ENCODE peak calls at places on chromosomes 16 and 17, in four cellular contexts. F, V, P and J are unnamed samples.

GRCh38 chr17:58337600-58338453 is 9.2 kb upstream of the TSPOAP1 start:
- DNase-seq in F (peak), V (peak), P (peak), J (peak)

GRCh38 chr16:89958068-89958467 is 9.5 kb downstream of the DEF8 start:
- DNase-seq in F (no peak), V (no peak), P (no peak), J (no peak)

GRCh38 chr17:48551206-48551597 is 6.3 kb upstream of the HOXB2 start:
- DNase-seq in F (no peak), V (no peak), P (no peak), J (no peak)

GRCh38 chr17:73414171-73414955 is 102.6 kb upstream of the CDC42EP4 start:
- DNase-seq in F (no peak), V (no peak), P (no peak), J (no peak)

GRCh38 chr16:22162658-22163009 is 328 bp downstream of the SDR42E2 start:
- DNase-seq in F (no peak), V (no peak), P (no peak), J (no peak)

GRCh38 chr16:84386044-84386443 is 17.7 kb downstream of the ATP2C2 start:
- DNase-seq in F (no peak), V (no peak), P (no peak), J (no peak)

GRCh38 chr16:2205104-2205966 is at the start of gene MLST8:
- DNase-seq in F (peak), V (peak), P (peak), J (peak)

GRCh38 chr17:70886648-70887047 is 717.3 kb downstream of the KCNJ2 start:
- DNase-seq in F (no peak), V (no peak), P (no peak), J (no peak)

GRCh38 chr16:28838558-28838918 is 7.6 kb downstream of the TUFM start:
- DNase-seq in F (no peak), V (no peak), P (no peak), J (no peak)